ENCODE peak calls at places on chromosomes 13 and 19, in nine cellular contexts. I is T-helper 17 cell; Q is thyroid gland; O is ELR; F is left colon; J is fibroblast of lung; S is CD4-positive, alpha-beta T cell; R is iPS-NIHi11; W is NB4. D is an unnamed sample.
A peak's percentile ranks its signal among the peaks of the same experiment; 100 is the strongest.

GRCh38 chr19:16366433-16367268 is 42.0 kb downstream of the KLF2 start:
- DNase-seq in W (peak; percentile 81), S (no peak), O (no peak), R (no peak), F (no peak), I (no peak), J (no peak), Q (no peak), D (no peak)

GRCh38 chr13:41352935-41353801 is 42.1 kb downstream of the NAA16 start:
- DNase-seq in S (peak; percentile 15), Q (peak; percentile 7), F (peak; percentile 16), O (peak; percentile 65), W (peak; percentile 61), I (no peak), J (peak; percentile 66), R (peak; percentile 53), D (peak; percentile 59)

GRCh38 chr19:33492951-33493350 is 28.6 kb downstream of the PEPD start:
- DNase-seq in Q (no peak), J (no peak), R (no peak), I (no peak), W (no peak), S (no peak), F (no peak), O (no peak), D (no peak)

GRCh38 chr13:52974711-52975110 is 53.9 kb upstream of the OLFM4 start:
- DNase-seq in I (no peak), O (no peak), S (no peak), J (no peak), F (no peak), R (no peak), Q (no peak), W (no peak), D (no peak)

GRCh38 chr13:114068723-114069322 is 63.6 kb downstream of the RASA3 start:
- DNase-seq in J (peak; percentile 81), Q (peak; percentile 84), S (no peak), O (peak; percentile 79), I (no peak), F (no peak), W (peak; percentile 88), R (no peak), D (peak; percentile 77)

GRCh38 chr13:27120011-27120410 is 51.6 kb downstream of the USP12 start:
- DNase-seq in S (no peak), J (no peak), R (no peak), Q (no peak), O (no peak), F (no peak), W (no peak), I (no peak), D (peak; percentile 40)

GRCh38 chr19:35136231-35136630 is 1.4 kb upstream of the LGI4 start:
- DNase-seq in W (no peak), J (no peak), R (no peak), Q (no peak), O (no peak), S (no peak), I (no peak), F (no peak), D (no peak)

GRCh38 chr13:50197705-50198104 is 182.5 kb downstream of the KCNRG start:
- DNase-seq in R (no peak), O (no peak), Q (no peak), F (no peak), I (no peak), W (peak; percentile 48), J (no peak), S (no peak), D (peak; percentile 12)

GRCh38 chr13:110421696-110422395 is 114.8 kb downstream of the COL4A2 start:
- DNase-seq in F (no peak), O (peak; percentile 84), Q (no peak), W (peak; percentile 88), S (no peak), J (peak; percentile 78), R (no peak), I (no peak), D (peak; percentile 90)

GRCh38 chr19:1250374-1251232 is 2.2 kb downstream of the MIDN start:
- DNase-seq in R (peak; percentile 84), Q (peak; percentile 58), O (peak; percentile 56), W (peak; percentile 63), I (peak; percentile 46), J (peak; percentile 85), S (peak; percentile 60), F (peak; percentile 78), D (peak; percentile 60)

GRCh38 chr13:113904411-113904810 is 40.5 kb upstream of the GAS6 start:
- DNase-seq in O (peak; percentile 59), I (no peak), Q (peak; percentile 21), W (peak; percentile 53), S (peak; percentile 13), F (peak; percentile 63), R (peak; percentile 53), J (no peak), D (peak; percentile 43)

GRCh38 chr13:110820311-110820710 is 94.6 kb downstream of the ANKRD10 start:
- DNase-seq in O (no peak), F (no peak), R (no peak), Q (no peak), J (no peak), I (no peak), W (no peak), S (no peak), D (no peak)

GRCh38 chr19:934865-935422 is 9.1 kb downstream of the ARID3A start:
- DNase-seq in I (no peak), F (peak; percentile 88), R (no peak), O (no peak), S (no peak), Q (peak; percentile 99), W (no peak), J (peak; percentile 82), D (peak; percentile 49)

GRCh38 chr13:110629735-110630134 is 14.4 kb downstream of the NAXD start:
- DNase-seq in R (no peak), I (no peak), W (no peak), J (no peak), F (no peak), S (no peak), Q (no peak), O (no peak), D (no peak)

GRCh38 chr13:33193428-33193974 is 92.1 kb downstream of the STARD13 start:
- DNase-seq in R (no peak), I (no peak), S (no peak), O (no peak), J (no peak), Q (no peak), F (no peak), W (no peak), D (no peak)

GRCh38 chr13:76884571-76885202 is 1.5 kb downstream of the KCTD12 start:
- DNase-seq in W (peak; percentile 41), O (peak; percentile 67), S (no peak), R (no peak), Q (no peak), F (peak; percentile 20), J (peak; percentile 55), I (no peak), D (peak; percentile 20)

GRCh38 chr13:97189943-97190342 is 32.2 kb upstream of the MBNL2 start:
- DNase-seq in W (no peak), J (no peak), S (no peak), Q (no peak), F (no peak), O (no peak), R (no peak), I (no peak), D (no peak)

GRCh38 chr13:89695343-89696257 is 1651.9 kb upstream of the MIR17HG start:
- DNase-seq in F (peak; percentile 19), O (peak; percentile 57), W (peak; percentile 49), J (peak; percentile 74), R (peak; percentile 39), I (no peak), S (no peak), Q (peak; percentile 49), D (peak; percentile 8)

GRCh38 chr19:11821474-11821873 is 7.4 kb downstream of the ZNF440 start:
- DNase-seq in Q (no peak), I (no peak), R (no peak), F (no peak), W (no peak), J (no peak), S (no peak), O (peak; percentile 46), D (peak; percentile 53)

GRCh38 chr13:71513414-71514063 is 353.5 kb downstream of the DACH1 start:
- DNase-seq in I (no peak), F (peak; percentile 4), O (no peak), S (no peak), J (no peak), W (no peak), Q (no peak), R (no peak), D (no peak)

GRCh38 chr19:17415107-17415506 is 4.7 kb upstream of the MVB12A start:
- DNase-seq in J (no peak), Q (no peak), F (no peak), W (no peak), R (no peak), S (no peak), O (no peak), I (no peak), D (no peak)

GRCh38 chr13:110932588-110932987 is 17.7 kb upstream of the ANKRD10 start:
- DNase-seq in W (no peak), J (no peak), Q (no peak), I (no peak), F (no peak), S (no peak), R (no peak), O (no peak), D (no peak)

GRCh38 chr13:108419768-108420167 is 150.2 kb downstream of the TNFSF13B start:
- DNase-seq in I (no peak), W (no peak), Q (no peak), J (no peak), R (no peak), F (no peak), S (no peak), O (no peak), D (no peak)

GRCh38 chr19:55287361-55288079 is 3.7 kb downstream of the BRSK1 start:
- DNase-seq in S (no peak), R (no peak), W (no peak), Q (no peak), J (no peak), F (no peak), O (no peak), I (no peak), D (no peak)

GRCh38 chr13:46170687-46171086 is 11.3 kb downstream of the LCP1 start:
- DNase-seq in O (peak; percentile 20), W (peak; percentile 93), S (no peak), I (peak; percentile 22), J (peak; percentile 45), Q (no peak), R (no peak), F (no peak), D (no peak)

GRCh38 chr19:7869910-7870511 is 4.2 kb downstream of the PRR36 start:
- DNase-seq in O (peak; percentile 58), F (peak; percentile 68), S (peak; percentile 29), J (no peak), W (peak; percentile 85), Q (peak; percentile 32), I (peak; percentile 43), R (no peak), D (peak; percentile 8)

GRCh38 chr13:99916366-99917103 is 55.0 kb downstream of the ZIC5 start:
- DNase-seq in W (peak; percentile 78), S (no peak), R (peak; percentile 84), Q (no peak), I (no peak), F (no peak), O (peak; percentile 79), J (peak; percentile 82), D (peak; percentile 71)

GRCh38 chr13:109665781-109666249 is 120.6 kb downstream of the IRS2 start:
- DNase-seq in Q (no peak), F (no peak), I (no peak), O (no peak), W (no peak), J (no peak), S (no peak), R (no peak), D (no peak)

GRCh38 chr19:7356899-7357627 is 8.3 kb downstream of the ARHGEF18 start:
- DNase-seq in F (no peak), J (no peak), R (no peak), Q (no peak), S (no peak), O (no peak), I (no peak), W (peak; percentile 34), D (no peak)

GRCh38 chr19:14477417-14478112 is 2.4 kb upstream of the PTGER1 start:
- DNase-seq in J (peak; percentile 73), W (no peak), F (no peak), S (no peak), Q (no peak), O (no peak), R (no peak), I (no peak), D (no peak)

GRCh38 chr19:38734426-38735256 is 9.6 kb downstream of the CAPN12 start:
- DNase-seq in F (peak; percentile 58), S (no peak), O (peak; percentile 57), I (peak; percentile 37), Q (no peak), R (no peak), W (peak; percentile 63), J (no peak), D (no peak)